ENCODE peak calls at places on chromosomes 11 and 22, in four cellular contexts. Y, X, O and I are unnamed samples.

GRCh38 chr22:23088199-23088604 is 17.9 kb downstream of the GNAZ start:
- DNase-seq in O (peak; percentile 7), X (no peak), Y (no peak), I (no peak)

GRCh38 chr11:11968511-11969280 is 39.7 kb downstream of the DKK3 start:
- DNase-seq in Y (no peak), O (no peak), X (no peak), I (no peak)

GRCh38 chr11:17508306-17508705 is 31.7 kb upstream of the ABCC8 start:
- DNase-seq in Y (no peak), X (no peak), O (no peak), I (no peak)

GRCh38 chr22:34688825-34689224 is 377.1 kb upstream of the ISX start:
- DNase-seq in Y (no peak), X (no peak), O (no peak), I (no peak)

GRCh38 chr11:60672255-60672654 is 27.2 kb upstream of the MS4A8 start:
- DNase-seq in X (no peak), O (no peak), Y (no peak), I (no peak)

GRCh38 chr22:44719586-44720368 is 17.8 kb downstream of the PRR5 start:
- DNase-seq in X (peak; percentile 71), Y (no peak), O (no peak), I (no peak)

GRCh38 chr22:45207981-45208664 is 32.6 kb downstream of the KIAA0930 start:
- DNase-seq in O (no peak), Y (no peak), X (no peak), I (no peak)

GRCh38 chr11:66964495-66964894 is 6.3 kb upstream of the PC start:
- DNase-seq in Y (no peak), O (no peak), X (no peak), I (no peak)

GRCh38 chr11:64103377-64103985 is 62.4 kb downstream of the MACROD1 start:
- DNase-seq in X (no peak), O (no peak), Y (no peak), I (no peak)

GRCh38 chr22:45208993-45209838 is 31.5 kb downstream of the KIAA0930 start:
- DNase-seq in Y (peak; percentile 36), O (peak; percentile 14), X (no peak), I (no peak)

GRCh38 chr11:81497202-81497804 is 1236.4 kb downstream of the FAM181B start:
- DNase-seq in O (no peak), X (no peak), Y (no peak), I (peak; percentile 36)

GRCh38 chr22:30572840-30573593 is 1.4 kb downstream of the GAL3ST1 start:
- DNase-seq in O (no peak), X (no peak), Y (no peak), I (no peak)

GRCh38 chr11:2310073-2310785 is 8.4 kb downstream of the TSPAN32 start:
- DNase-seq in X (peak; percentile 40), O (no peak), Y (no peak), I (no peak)

GRCh38 chr11:63237413-63237812 is 6.0 kb downstream of the SLC22A25 start:
- DNase-seq in X (no peak), Y (no peak), O (no peak), I (no peak)

GRCh38 chr11:3382613-3383275 is 3.8 kb upstream of the ZNF195 start:
- DNase-seq in O (no peak), X (no peak), Y (no peak), I (no peak)

GRCh38 chr11:12922980-12923507 is 86.1 kb upstream of the RASSF10 start:
- DNase-seq in Y (no peak), O (no peak), X (no peak), I (no peak)

GRCh38 chr22:25100972-25101371 is 98.7 kb upstream of the CRYBB3 start:
- DNase-seq in O (no peak), X (no peak), Y (no peak), I (no peak)

GRCh38 chr11:113553905-113554304 is 78.7 kb upstream of the DRD2 start:
- DNase-seq in X (no peak), O (no peak), Y (no peak), I (peak; percentile 26)

GRCh38 chr11:70628176-70628860 is 230.0 kb downstream of the CTTN start:
- DNase-seq in O (no peak), X (no peak), Y (no peak), I (no peak)

GRCh38 chr22:44838316-44839016 is 86.1 kb downstream of the ARHGAP8 start:
- DNase-seq in X (no peak), Y (no peak), O (no peak), I (no peak)

GRCh38 chr11:72460091-72460647 is 25.8 kb upstream of the CLPB start:
- DNase-seq in X (no peak), O (no peak), Y (no peak), I (no peak)

GRCh38 chr11:69938206-69938605 is 119.0 kb upstream of the FGF3 start:
- DNase-seq in X (no peak), Y (no peak), O (no peak), I (no peak)

GRCh38 chr11:86150826-86151187 is 81.9 kb upstream of the PICALM start:
- DNase-seq in O (no peak), Y (no peak), X (no peak), I (no peak)

GRCh38 chr11:35796542-35796941 is 134.0 kb downstream of the TRIM44 start:
- DNase-seq in Y (no peak), X (no peak), O (no peak), I (no peak)

GRCh38 chr22:23058481-23059336 is 11.6 kb upstream of the GNAZ start:
- DNase-seq in X (peak; percentile 24), Y (peak; percentile 8), O (no peak), I (peak; percentile 4)

GRCh38 chr11:93849751-93850584 is 450 bp downstream of the VSTM5 start:
- DNase-seq in O (no peak), Y (no peak), X (no peak), I (no peak)

GRCh38 chr11:17703951-17704350 is 15.4 kb upstream of the MYOD1 start:
- DNase-seq in X (no peak), Y (no peak), O (no peak), I (no peak)

GRCh38 chr11:67277231-67277961 is 11.1 kb downstream of the GRK2 start:
- DNase-seq in X (peak; percentile 83), Y (peak; percentile 83), O (peak; percentile 93), I (peak; percentile 34)

GRCh38 chr11:65412271-65413076 is 10.1 kb upstream of the NEAT1 start:
- DNase-seq in O (no peak), Y (no peak), X (peak; percentile 48), I (no peak)

GRCh38 chr22:32830957-32831356 is 29.5 kb downstream of the TIMP3 start:
- DNase-seq in X (no peak), Y (no peak), O (no peak), I (no peak)

GRCh38 chr11:31643831-31644230 is 134.3 kb downstream of the ELP4 start:
- DNase-seq in X (no peak), O (no peak), Y (no peak), I (no peak)

GRCh38 chr22:50178871-50179869 is 6.5 kb upstream of the TRABD start:
- DNase-seq in O (no peak), X (peak; percentile 46), Y (peak; percentile 22), I (no peak)

GRCh38 chr11:126628790-126629621 is 273.5 kb downstream of the ST3GAL4 start:
- DNase-seq in X (peak; percentile 92), Y (no peak), O (no peak), I (no peak)

GRCh38 chr11:94557992-94558391 is 9.2 kb upstream of the PIWIL4 start:
- DNase-seq in X (no peak), O (no peak), Y (no peak), I (no peak)

GRCh38 chr11:114061053-114062049 is 1.8 kb downstream of the ZBTB16 start:
- DNase-seq in X (peak; percentile 76), Y (no peak), O (no peak), I (no peak)

GRCh38 chr22:30483169-30483568 is 11.4 kb upstream of the SEC14L3 start:
- DNase-seq in X (no peak), Y (no peak), O (no peak), I (no peak)

DNA sequence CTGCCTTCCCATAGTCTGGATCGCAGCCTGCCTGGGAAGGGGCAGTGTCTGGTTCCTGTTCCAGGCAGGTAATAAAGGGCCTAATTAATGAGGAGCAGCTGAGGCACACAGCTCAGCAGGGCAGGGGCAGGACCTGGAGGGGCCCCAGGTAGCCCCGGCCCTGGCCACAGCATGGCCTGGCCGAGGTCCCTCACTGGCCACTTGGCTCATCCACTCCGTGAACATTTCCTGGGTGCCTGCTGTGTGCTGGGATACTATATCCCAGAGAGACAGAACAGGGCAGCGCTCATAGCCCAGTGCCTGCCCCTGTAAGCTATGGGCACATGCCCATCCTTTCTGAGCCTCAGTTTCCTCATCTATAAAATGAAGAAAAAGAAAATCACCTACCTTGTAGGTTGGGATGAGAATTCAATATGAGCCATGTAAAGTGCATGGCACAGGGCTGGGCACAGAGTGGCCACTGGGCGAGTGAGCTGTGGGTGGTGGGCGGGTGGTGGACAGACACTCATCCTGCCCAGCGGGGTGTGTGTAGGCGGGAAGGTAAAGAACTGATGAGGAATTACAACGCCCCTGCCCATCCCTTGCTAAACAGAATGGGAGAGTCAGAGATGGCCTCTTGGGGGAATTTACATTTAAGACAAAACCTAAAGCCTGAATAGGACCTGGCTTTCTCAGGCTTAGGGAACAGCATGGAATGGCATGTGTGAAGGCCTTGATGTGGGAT is 9.2 kb downstream of the MYRF start:
- DNase-seq in Y (no peak), O (no peak), X (no peak), I (no peak)
- H3K4me1 ChIP-seq in Y (no peaks in the 10 kb centered on the region), O (no peaks in the 10 kb centered on the region), X (no peaks in the 10 kb centered on the region), I (no peaks in the 10 kb centered on the region)

GRCh38 chr22:36327922-36328551 is 59.7 kb downstream of the MYH9 start:
- DNase-seq in O (no peak), Y (no peak), X (no peak), I (no peak)
- H3K4me3 ChIP-seq in O (no peak overlapping the region), Y (no peak overlapping the region), X (no peak overlapping the region), I (no peak overlapping the region)

GRCh38 chr11:6531267-6531752 is 34.2 kb downstream of the DNHD1 start:
- DNase-seq in X (no peak), O (peak; percentile 50), Y (no peak), I (peak; percentile 36)

GRCh38 chr11:6526411-6527135 is 29.5 kb downstream of the DNHD1 start:
- DNase-seq in Y (no peak), X (no peak), O (no peak), I (no peak)

DNA sequence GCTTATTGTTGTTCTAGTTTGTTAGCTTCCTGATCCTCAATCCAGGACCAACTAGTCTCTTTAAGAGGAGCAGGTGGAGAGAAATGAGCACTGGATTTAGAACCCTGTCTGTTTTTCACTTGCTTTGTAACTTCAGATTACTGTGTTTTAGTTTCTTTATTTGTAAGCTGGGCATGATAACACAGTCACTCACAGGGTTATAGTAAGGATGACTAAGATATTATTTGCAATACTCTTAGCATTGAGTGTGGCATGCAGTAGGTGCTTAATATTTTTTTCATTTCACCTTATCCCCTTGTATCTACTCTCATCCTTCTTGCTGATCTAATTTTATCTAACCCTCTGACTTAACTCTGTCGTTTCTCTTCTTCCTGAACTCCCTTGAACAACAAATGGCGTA is 33.8 kb downstream of the DNHD1 start:
- DNase-seq in X (no peak), O (no peak), Y (no peak), I (no peak)
- H3K4me1 ChIP-seq in X (no peaks in the 10 kb centered on the region), O (peaks cover 12% of the 10 kb centered on the region), Y (peaks cover 9% of the 10 kb centered on the region), I (no peaks in the 10 kb centered on the region)

DNA sequence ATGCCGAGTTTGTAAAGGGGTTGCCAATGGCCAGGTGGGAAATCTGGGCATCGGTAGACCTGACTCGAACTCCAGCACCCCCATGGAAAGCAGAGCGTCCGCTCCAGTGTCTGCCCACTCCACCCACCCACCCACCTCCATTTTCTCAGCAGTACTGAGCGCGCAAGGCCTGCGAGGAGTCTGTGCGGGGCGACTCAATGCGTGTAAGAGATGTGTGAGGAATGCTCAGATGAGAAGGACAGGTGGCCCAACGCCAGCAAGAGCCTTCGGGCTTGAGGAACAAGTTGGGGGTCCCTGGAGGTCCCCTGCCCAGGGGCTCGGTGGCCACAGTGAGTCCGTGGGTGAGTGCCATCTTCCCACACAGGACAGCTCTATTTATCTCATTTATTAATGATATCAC is 50.6 kb downstream of the CERK start:
- DNase-seq in O (no peak), X (no peak), Y (no peak), I (no peak)
- H3K4me3 ChIP-seq in O (no peak overlapping the region), X (no peak overlapping the region), Y (no peak overlapping the region), I (no peak overlapping the region)